ENCODE peak calls at places on chromosomes 12 and 14, in ten cellular contexts. F is A549, K is gastrocnemius medialis, B is transverse colon, G is testis, L is endothelial cell, P is heart left ventricle, W is upper lobe of right lung, J is kidney, Z is GM23338. O is an unnamed sample.

GRCh38 chr12:110906985-110907384 is 13.4 kb downstream of the MYL2 start:
- DNase-seq in F (peak; percentile 33), K (no peak), B (no peak), G (no peak), L (no peak), P (no peak), W (no peak), J (no peak), Z (no peak), O (no peak)

GRCh38 chr12:38906482-38907170 is 1.2 kb upstream of the CPNE8 start:
- DNase-seq in F (peak; percentile 88), K (peak; percentile 58), B (peak; percentile 91), G (peak; percentile 88), L (peak; percentile 95), P (peak; percentile 89), W (peak; percentile 94), J (peak; percentile 95), Z (peak; percentile 94), O (peak; percentile 87)

GRCh38 chr12:25377475-25378179 is 126.9 kb upstream of the KRAS start:
- DNase-seq in F (peak; percentile 32), K (no peak), B (no peak), G (no peak), L (no peak), P (no peak), W (no peak), J (no peak), Z (no peak), O (no peak)

GRCh38 chr12:68483592-68484373 is 126.9 kb upstream of the RAP1B start:
- DNase-seq in F (peak; percentile 13), K (no peak), B (no peak), G (no peak), L (no peak), P (no peak), W (no peak), J (no peak), Z (no peak), O (no peak)

GRCh38 chr14:101350021-101350420 is 211.3 kb upstream of the DIO3 start:
- DNase-seq in F (no peak), K (no peak), B (no peak), G (no peak), L (no peak), P (no peak), W (no peak), J (peak; percentile 34), Z (no peak), O (no peak)

GRCh38 chr12:106066051-106066705 is 72.6 kb downstream of the NUAK1 start:
- DNase-seq in F (no peak), K (no peak), B (no peak), G (no peak), L (no peak), P (no peak), W (no peak), J (no peak), Z (no peak), O (no peak)

GRCh38 chr12:51980051-51980808 is 26.5 kb upstream of the TAMALIN start:
- DNase-seq in F (peak; percentile 68), K (peak; percentile 52), B (peak; percentile 72), G (peak; percentile 73), L (peak; percentile 61), P (peak; percentile 70), W (peak; percentile 75), J (peak; percentile 86), Z (peak; percentile 74), O (peak; percentile 37)

GRCh38 chr14:102445641-102446040 is 63.9 kb downstream of the ANKRD9 start:
- DNase-seq in F (no peak), K (no peak), B (no peak), G (no peak), L (no peak), P (no peak), W (no peak), J (no peak), Z (no peak), O (no peak)

GRCh38 chr12:62597253-62597652 is 130.6 kb downstream of the MON2 start:
- DNase-seq in F (no peak), K (no peak), B (no peak), G (no peak), L (no peak), P (no peak), W (no peak), J (no peak), Z (no peak), O (no peak)

GRCh38 chr12:62598846-62599245 is 132.2 kb downstream of the MON2 start:
- DNase-seq in F (no peak), K (no peak), B (no peak), G (no peak), L (no peak), P (no peak), W (no peak), J (no peak), Z (no peak), O (no peak)

GRCh38 chr12:62601765-62602444 is 135.3 kb downstream of the MON2 start:
- DNase-seq in F (no peak), K (no peak), B (no peak), G (no peak), L (no peak), P (no peak), W (no peak), J (no peak), Z (no peak), O (no peak)

GRCh38 chr12:62602445-62603060 is 135.9 kb downstream of the MON2 start:
- DNase-seq in F (peak; percentile 98), K (peak; percentile 88), B (peak; percentile 91), G (peak; percentile 94), L (peak; percentile 76), P (peak; percentile 92), W (peak; percentile 95), J (peak; percentile 97), Z (peak; percentile 95), O (peak; percentile 72)

DNA sequence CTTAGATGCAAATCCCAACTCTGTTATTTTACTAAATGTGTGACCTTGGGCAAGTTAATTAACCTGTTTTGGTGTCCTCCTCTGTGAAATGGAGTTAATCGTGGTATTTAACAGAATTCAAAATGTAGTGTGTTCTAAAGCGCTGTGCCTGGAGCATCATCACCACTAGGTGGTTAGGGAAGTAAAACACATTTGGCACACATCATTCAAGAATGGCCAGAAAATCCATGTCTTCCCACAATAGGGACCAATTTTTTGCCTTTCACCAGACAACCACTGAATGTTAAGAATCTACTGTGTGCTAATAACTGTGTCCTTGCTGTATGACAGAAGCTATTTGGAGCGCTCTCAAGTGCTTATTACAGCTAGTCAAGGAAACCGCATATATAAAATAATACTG is 133.4 kb downstream of the MON2 start:
- DNase-seq in F (peak; percentile 48), K (no peak), B (no peak), G (no peak), L (no peak), P (no peak), W (no peak), J (no peak), Z (peak; percentile 46), O (no peak)
- TF ChIP-seq CTCF in F (peak; percentile 18), K (no peak), B (no peak), G (no peak), L (peak; percentile 58), P (no peak), W (no peak), J (no peak), Z (peak; percentile 31), O (peak; percentile 32)

GRCh38 chr12:20370841-20371240 is 2.5 kb downstream of the PDE3A start:
- DNase-seq in F (no peak), K (no peak), B (no peak), G (no peak), L (no peak), P (no peak), W (no peak), J (no peak), Z (no peak), O (no peak)

GRCh38 chr12:20370001-20370381 is 1.7 kb downstream of the PDE3A start:
- DNase-seq in F (peak; percentile 45), K (peak; percentile 15), B (peak; percentile 58), G (peak; percentile 36), L (peak; percentile 10), P (peak; percentile 41), W (peak; percentile 55), J (no peak), Z (peak; percentile 70), O (peak; percentile 33)

GRCh38 chr12:20367731-20368652 is at the start of gene PDE3A:
- DNase-seq in F (peak; percentile 79), K (peak; percentile 38), B (peak; percentile 76), G (peak; percentile 70), L (peak; percentile 67), P (peak; percentile 74), W (peak; percentile 71), J (peak; percentile 86), Z (peak; percentile 93), O (peak; percentile 67)

GRCh38 chr12:20368653-20369163 is 371 bp downstream of the PDE3A start:
- DNase-seq in F (peak; percentile 40), K (no peak), B (peak; percentile 23), G (peak; percentile 28), L (peak; percentile 44), P (peak; percentile 48), W (peak; percentile 52), J (peak; percentile 74), Z (peak; percentile 69), O (peak; percentile 30)

DNA sequence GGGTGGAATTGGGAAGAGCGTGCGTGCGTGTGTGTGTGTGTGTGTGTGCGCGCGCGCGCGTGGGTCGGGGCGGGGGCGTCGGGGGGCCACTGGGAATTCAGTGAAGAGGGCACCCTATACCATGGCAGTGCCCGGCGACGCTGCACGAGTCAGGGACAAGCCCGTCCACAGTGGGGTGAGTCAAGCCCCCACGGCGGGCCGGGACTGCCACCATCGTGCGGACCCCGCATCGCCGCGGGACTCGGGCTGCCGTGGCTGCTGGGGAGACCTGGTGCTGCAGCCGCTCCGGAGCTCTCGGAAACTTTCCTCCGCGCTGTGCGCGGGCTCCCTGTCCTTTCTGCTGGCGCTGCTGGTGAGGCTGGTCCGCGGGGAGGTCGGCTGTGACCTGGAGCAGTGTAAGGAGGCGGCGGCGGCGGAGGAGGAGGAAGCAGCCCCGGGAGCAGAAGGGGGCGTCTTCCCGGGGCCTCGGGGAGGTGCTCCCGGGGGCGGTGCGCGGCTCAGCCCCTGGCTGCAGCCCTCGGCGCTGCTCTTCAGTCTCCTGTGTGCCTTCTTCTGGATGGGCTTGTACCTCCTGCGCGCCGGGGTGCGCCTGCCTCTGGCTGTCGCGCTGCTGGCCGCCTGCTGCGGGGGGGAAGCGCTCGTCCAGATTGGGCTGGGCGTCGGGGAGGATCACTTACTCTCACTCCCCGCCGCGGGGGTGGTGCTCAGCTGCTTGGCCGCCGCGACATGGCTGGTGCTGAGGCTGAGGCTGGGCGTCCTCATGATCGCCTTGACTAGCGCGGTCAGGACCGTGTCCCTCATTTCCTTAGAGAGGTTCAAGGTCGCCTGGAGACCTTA is 1.0 kb downstream of the PDE3A start:
- DNase-seq in F (peak; percentile 75), K (peak; percentile 38), B (peak; percentile 84), G (peak; percentile 57), L (peak; percentile 63), P (peak; percentile 82), W (peak; percentile 72), J (peak; percentile 95), Z (peak; percentile 79), O (peak; percentile 74)
- TF ChIP-seq CTCF in F (no peak), K (no peak), B (peak; percentile 28), G (no peak), L (no peak), P (no peak), W (no peak), J (no peak), Z (no peak), O (peak; percentile 36)

GRCh38 chr12:82625523-82625922 is 61.2 kb upstream of the TMTC2 start:
- DNase-seq in F (no peak), K (no peak), B (no peak), G (no peak), L (no peak), P (no peak), W (no peak), J (no peak), Z (peak; percentile 12), O (no peak)

GRCh38 chr12:82627799-82628198 is 58.9 kb upstream of the TMTC2 start:
- DNase-seq in F (peak; percentile 59), K (no peak), B (no peak), G (no peak), L (no peak), P (no peak), W (no peak), J (no peak), Z (peak; percentile 73), O (no peak)
- TF ChIP-seq CTCF in F (peak; percentile 55), K (no peak), B (peak; percentile 25), G (peak; percentile 10), L (no peak), P (no peak), W (peak; percentile 24), J (peak; percentile 49), Z (peak; percentile 83), O (peak; percentile 50)

DNA sequence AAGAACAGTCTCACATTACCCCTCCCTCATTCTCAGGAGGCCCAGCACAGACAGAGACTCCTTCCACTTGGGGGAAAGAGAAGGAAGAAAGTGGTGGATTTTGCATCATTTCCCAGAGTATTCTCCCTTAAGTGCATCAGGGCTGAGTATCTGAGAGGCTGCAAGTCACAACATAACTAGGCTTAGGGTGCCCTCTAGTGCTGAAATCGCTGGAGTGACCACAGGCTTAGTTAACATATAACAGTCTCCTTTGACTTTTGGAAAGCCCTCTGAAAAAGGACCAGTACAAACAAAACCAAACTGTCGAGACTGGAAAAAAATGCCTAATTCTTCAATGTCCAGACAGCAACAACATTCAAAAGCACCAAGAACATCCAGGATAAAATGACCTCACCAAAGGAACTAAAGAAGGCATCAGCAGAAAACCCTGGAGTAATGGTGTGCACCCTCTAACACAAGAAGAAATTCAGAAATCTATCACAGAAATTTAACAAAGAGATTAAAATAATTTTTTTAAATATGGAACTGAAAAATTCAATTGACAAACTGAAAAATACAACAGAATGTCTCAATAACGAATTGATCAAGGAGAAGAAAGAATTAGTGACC is 412.3 kb downstream of the RPS29 start:
- DNase-seq in F (peak; percentile 77), K (no peak), B (peak; percentile 38), G (peak; percentile 88), L (peak; percentile 79), P (peak; percentile 27), W (no peak), J (no peak), Z (peak; percentile 93), O (peak; percentile 58)
- TF ChIP-seq CTCF in F (peak; percentile 57), K (no peak), B (peak; percentile 27), G (no peak), L (peak; percentile 54), P (peak; percentile 16), W (peak; percentile 55), J (peak; percentile 63), Z (peak; percentile 87), O (peak; percentile 77)